ENCODE peak calls at places on chromosomes 16 and 17, in ten cellular contexts. P is SK-N-DZ, Q is endothelial cell, I is spleen, G is NCI-H460, X is T follicular helper cell, A is HFF-Myc, B is NCI-H774, R is activated T-cell treated with anti-CD3 and anti-CD28 coated beads for 24 hours, S is NCI-H1105. N is an unnamed sample.

GRCh38 chr17:39799395-39799794 is 61.7 kb downstream of the GRB7 start:
- DNase-seq in B (no peak), R (no peak), X (no peak), Q (no peak), A (no peak), S (no peak), G (no peak), I (no peak), P (no peak), N (no peak)

GRCh38 chr17:7478276-7479138 is 924 bp downstream of the ZBTB4 start:
- DNase-seq in X (peak), G (no peak), B (no peak), I (peak), P (peak), R (peak), A (no peak), Q (no peak), S (peak), N (no peak)

GRCh38 chr17:33523577-33523981 is 230.5 kb upstream of the ASIC2 start:
- DNase-seq in P (no peak), I (no peak), A (no peak), R (no peak), Q (no peak), B (no peak), S (no peak), G (no peak), X (no peak), N (peak)

GRCh38 chr17:31487648-31488263 is 96.3 kb downstream of the RAB11FIP4 start:
- DNase-seq in G (peak), P (peak), A (no peak), Q (peak), X (peak), S (peak), R (peak), B (peak), I (peak), N (peak)

GRCh38 chr17:19013806-19014627 is 9.5 kb upstream of the FAM83G start:
- DNase-seq in Q (no peak), G (no peak), A (no peak), I (peak), P (no peak), R (no peak), S (no peak), X (no peak), B (no peak), N (no peak)

GRCh38 chr16:81838794-81839193 is 59.7 kb downstream of the PLCG2 start:
- DNase-seq in G (no peak), X (no peak), P (no peak), I (no peak), S (no peak), B (no peak), Q (no peak), A (no peak), R (no peak), N (peak)

GRCh38 chr16:85515830-85516397 is 97.2 kb upstream of the GSE1 start:
- DNase-seq in S (no peak), X (no peak), B (no peak), G (no peak), P (peak), Q (no peak), I (no peak), A (no peak), R (no peak), N (peak)

GRCh38 chr16:2859686-2860265 is 1.8 kb upstream of the PRSS22 start:
- DNase-seq in R (no peak), Q (no peak), I (no peak), A (no peak), B (no peak), P (no peak), X (no peak), G (no peak), S (no peak), N (no peak)

GRCh38 chr16:84410361-84411138 is 42.2 kb downstream of the ATP2C2 start:
- DNase-seq in R (no peak), P (no peak), G (no peak), Q (no peak), B (no peak), X (no peak), I (no peak), S (no peak), A (no peak), N (no peak)